ENCODE peak calls at places on chromosomes 5 and 9, in eight cellular contexts. H is heart left ventricle, Z is heart right ventricle, A is dorsolateral prefrontal cortex, P is PC-3, S is neural progenitor cell, K is transverse colon, E is OCI-LY7. J is an unnamed sample.

GRCh38 chr9:71191708-71192107 is 70.3 kb upstream of the TRPM3 start:
- DNase-seq in H (no peak), Z (no peak), A (no peak), P (no peak), S (no peak), K (no peak), E (no peak), J (no peak)

GRCh38 chr5:114184006-114184405 is 177.9 kb upstream of the KCNN2 start:
- DNase-seq in H (no peak), Z (no peak), A (no peak), P (no peak), S (no peak), K (no peak), E (no peak), J (no peak)

GRCh38 chr5:177605667-177606066 is 5.7 kb downstream of the B4GALT7 start:
- DNase-seq in H (no peak), Z (no peak), A (no peak), P (no peak), S (no peak), K (no peak), E (no peak), J (no peak)

GRCh38 chr5:43702815-43703214 is 99.8 kb downstream of the NNT start:
- DNase-seq in H (no peak), Z (no peak), A (no peak), P (no peak), S (peak; percentile 17), K (no peak), E (no peak), J (no peak)

GRCh38 chr9:123828449-123828848 is 101.5 kb downstream of the DENND1A start:
- DNase-seq in H (no peak), Z (no peak), A (no peak), P (no peak), S (no peak), K (no peak), E (no peak), J (no peak)

GRCh38 chr5:134489227-134489944 is 36.1 kb upstream of the JADE2 start:
- DNase-seq in H (no peak), Z (no peak), A (no peak), P (no peak), S (no peak), K (no peak), E (no peak), J (no peak)

GRCh38 chr5:10528056-10528816 is 35.6 kb upstream of the ANKRD33B start:
- DNase-seq in H (no peak), Z (no peak), A (no peak), P (no peak), S (no peak), K (no peak), E (no peak), J (no peak)

GRCh38 chr5:55903121-55903701 is 52.1 kb downstream of the IL31RA start:
- DNase-seq in H (no peak), Z (no peak), A (no peak), P (no peak), S (no peak), K (no peak), E (no peak), J (no peak)

GRCh38 chr9:77764894-77765780 is 117.0 kb upstream of the GNA14 start:
- DNase-seq in H (no peak), Z (no peak), A (no peak), P (peak; percentile 70), S (peak; percentile 10), K (no peak), E (peak; percentile 9), J (no peak)

GRCh38 chr5:154401355-154401754 is 44.4 kb upstream of the SAP30L start:
- DNase-seq in H (no peak), Z (no peak), A (no peak), P (no peak), S (no peak), K (no peak), E (no peak), J (no peak)

GRCh38 chr9:98642661-98643312 is 65.9 kb downstream of the GABBR2 start:
- DNase-seq in H (no peak), Z (no peak), A (no peak), P (no peak), S (peak; percentile 50), K (no peak), E (no peak), J (no peak)

GRCh38 chr5:180315762-180316212 is 23.9 kb upstream of the MAPK9 start:
- DNase-seq in H (peak; percentile 44), Z (peak; percentile 50), A (peak; percentile 78), P (peak; percentile 66), S (peak; percentile 56), K (peak; percentile 73), E (peak; percentile 54), J (peak; percentile 76)

GRCh38 chr5:96706433-96707111 is 44.4 kb downstream of the CAST start:
- DNase-seq in H (no peak), Z (no peak), A (no peak), P (no peak), S (no peak), K (no peak), E (peak; percentile 60), J (no peak)

GRCh38 chr9:23123048-23123632 is 676.5 kb downstream of the DMRTA1 start:
- DNase-seq in H (no peak), Z (no peak), A (no peak), P (peak; percentile 52), S (peak; percentile 69), K (peak; percentile 10), E (peak; percentile 41), J (no peak)

GRCh38 chr5:79107020-79107796 is 4.4 kb upstream of the BHMT start:
- DNase-seq in H (no peak), Z (no peak), A (no peak), P (peak; percentile 23), S (no peak), K (no peak), E (no peak), J (no peak)

GRCh38 chr5:97854871-97855762 is 672.1 kb upstream of the RIOK2 start:
- DNase-seq in H (no peak), Z (peak; percentile 16), A (no peak), P (no peak), S (peak; percentile 6), K (no peak), E (no peak), J (no peak)

GRCh38 chr9:88534456-88535225 is at the start of gene NXNL2:
- DNase-seq in H (peak; percentile 58), Z (peak; percentile 59), A (no peak), P (peak; percentile 76), S (peak; percentile 87), K (peak; percentile 78), E (no peak), J (peak; percentile 53)

GRCh38 chr9:69173891-69174644 is at the start of gene TJP2:
- DNase-seq in H (peak; percentile 81), Z (peak; percentile 78), A (peak; percentile 82), P (no peak), S (peak; percentile 85), K (peak; percentile 30), E (peak; percentile 64), J (peak; percentile 82)

GRCh38 chr5:4518924-4519660 is 621.0 kb upstream of the ADAMTS16 start:
- DNase-seq in H (no peak), Z (no peak), A (no peak), P (no peak), S (peak; percentile 57), K (no peak), E (no peak), J (no peak)

GRCh38 chr5:160385496-160385895 is 14.4 kb downstream of the FAM200C start:
- DNase-seq in H (no peak), Z (no peak), A (no peak), P (no peak), S (no peak), K (no peak), E (no peak), J (no peak)
- H3K27ac ChIP-seq in H (no peak overlapping the region), Z (no peak overlapping the region), A (no peak overlapping the region), P (no peak overlapping the region), S (no peak overlapping the region), K (no peak overlapping the region), E (no peak overlapping the region), J (no peak overlapping the region)

GRCh38 chr5:16995372-16995771 is 59.3 kb upstream of the MYO10 start:
- DNase-seq in H (no peak), Z (no peak), A (no peak), P (no peak), S (no peak), K (no peak), E (no peak), J (no peak)
- H3K27ac ChIP-seq in H (no peak overlapping the region), Z (peak overlapping the region; percentile 55), A (no peak overlapping the region), P (no peak overlapping the region), S (no peak overlapping the region), K (no peak overlapping the region), E (no peak overlapping the region), J (no peak overlapping the region)

DNA sequence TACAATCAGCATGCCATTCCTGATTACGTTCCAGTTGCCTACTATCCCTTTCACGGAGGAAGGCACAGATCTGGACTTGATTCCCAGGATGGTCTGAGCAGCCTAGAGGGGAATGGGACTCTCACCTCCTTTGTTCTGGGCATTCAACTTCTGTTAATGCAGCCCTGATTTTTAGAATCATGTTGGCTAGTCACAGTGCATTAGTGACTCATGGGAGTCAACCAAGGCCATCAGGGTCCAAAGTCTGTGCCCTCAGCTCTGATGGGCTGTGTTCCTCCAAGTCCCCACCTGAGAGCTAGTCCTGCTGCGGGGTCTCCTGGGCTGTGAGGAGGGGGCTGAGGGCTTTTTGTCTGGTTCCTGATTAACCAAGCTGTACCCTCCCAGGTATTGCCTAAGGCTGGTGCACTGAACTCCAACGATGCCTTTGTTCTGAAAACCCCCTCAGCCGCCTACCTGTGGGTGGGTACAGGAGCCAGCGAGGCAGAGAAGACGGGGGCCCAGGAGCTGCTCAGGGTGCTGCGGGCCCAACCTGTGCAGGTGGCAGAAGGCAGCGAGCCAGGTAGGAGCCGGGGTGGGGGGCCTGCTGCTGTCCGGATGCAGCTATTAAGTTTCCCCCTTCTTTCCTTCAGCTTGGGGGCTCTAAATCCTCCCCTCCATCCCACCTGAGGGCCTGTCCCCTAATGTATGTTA is 43.0 kb downstream of the STOM start:
- DNase-seq in H (no peak), Z (no peak), A (no peak), P (no peak), S (no peak), K (no peak), E (no peak), J (no peak)
- H3K27ac ChIP-seq in H (peak overlapping the region; percentile 92), Z (peak overlapping the region; percentile 96), A (no peak overlapping the region), P (no peak overlapping the region), S (no peak overlapping the region), K (peak overlapping the region; percentile 83), E (no peak overlapping the region), J (peak overlapping the region; percentile 86)

GRCh38 chr5:116035123-116035522 is 2.9 kb downstream of the ARL14EPL start:
- DNase-seq in H (no peak), Z (no peak), A (no peak), P (peak; percentile 52), S (no peak), K (no peak), E (no peak), J (no peak)

GRCh38 chr5:116032991-116033390 is 719 bp downstream of the ARL14EPL start:
- DNase-seq in H (no peak), Z (no peak), A (no peak), P (no peak), S (no peak), K (no peak), E (no peak), J (no peak)

GRCh38 chr5:116037236-116037822 is 5.1 kb downstream of the ARL14EPL start:
- DNase-seq in H (no peak), Z (no peak), A (no peak), P (peak; percentile 42), S (no peak), K (no peak), E (no peak), J (no peak)

DNA sequence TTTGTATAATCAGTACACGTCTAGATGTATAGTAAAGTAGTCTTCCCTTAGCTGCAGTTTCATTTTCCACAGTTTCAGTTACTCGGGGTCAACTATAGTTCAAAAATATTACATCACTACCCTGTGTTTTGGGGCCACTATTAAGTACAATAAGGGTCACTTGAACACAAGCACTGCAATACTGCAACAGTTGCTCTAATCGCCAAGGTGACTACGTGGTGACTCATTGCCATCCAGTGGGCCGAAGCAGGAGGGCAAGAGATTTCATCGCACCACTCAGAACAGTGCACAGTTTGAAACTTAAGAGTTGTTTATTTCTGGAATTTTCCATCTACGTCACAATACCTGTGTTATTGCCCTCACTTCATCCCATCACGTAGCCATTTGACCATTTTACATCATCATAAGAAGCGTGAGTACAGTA is at the start of gene ARL14EPL:
- DNase-seq in H (peak; percentile 8), Z (no peak), A (no peak), P (peak; percentile 87), S (peak; percentile 18), K (no peak), E (no peak), J (peak; percentile 27)
- H3K27ac ChIP-seq in H (no peak within 1 kb of the TSS), Z (no peak within 1 kb of the TSS), A (no peak within 1 kb of the TSS), P (peak within 1 kb of the TSS; percentile 43), S (no peak within 1 kb of the TSS), K (no peak within 1 kb of the TSS), E (no peak within 1 kb of the TSS), J (no peak within 1 kb of the TSS)